ENCODE peak calls at places on chromosomes 7 and 10, in seven cellular contexts. J, R, U, F, I, C and H are unnamed samples.

GRCh38 chr10:24901686-24902399 is 50.6 kb downstream of the PRTFDC1 start:
- DNase-seq in U (peak; percentile 80), I (peak; percentile 92), C (no peak), R (no peak), J (peak; percentile 63), F (peak; percentile 15), H (peak; percentile 93)

GRCh38 chr7:98369726-98370125 is 31.2 kb downstream of the BAIAP2L1 start:
- DNase-seq in I (no peak), C (no peak), R (no peak), U (no peak), J (no peak), F (no peak), H (no peak)

GRCh38 chr7:2661602-2662272 is 26.3 kb upstream of the AMZ1 start:
- DNase-seq in I (no peak), U (no peak), R (no peak), C (no peak), F (no peak), J (no peak), H (no peak)

GRCh38 chr10:119025776-119026175 is 3.7 kb upstream of the NANOS1 start:
- DNase-seq in I (no peak), F (no peak), R (no peak), U (no peak), C (no peak), J (no peak), H (no peak)

GRCh38 chr7:82319674-82320118 is 123.9 kb downstream of the CACNA2D1 start:
- DNase-seq in F (no peak), I (no peak), C (no peak), U (peak; percentile 37), J (peak; percentile 89), R (no peak), H (peak; percentile 11)

GRCh38 chr7:116871061-116871700 is 8.8 kb downstream of the CAPZA2 start:
- DNase-seq in F (no peak), I (no peak), U (no peak), C (no peak), R (no peak), J (no peak), H (no peak)

GRCh38 chr10:6494934-6495592 is 85.0 kb downstream of the PRKCQ start:
- DNase-seq in I (no peak), C (no peak), U (no peak), F (no peak), R (no peak), J (no peak), H (no peak)

GRCh38 chr10:47294057-47294456 is 5.9 kb upstream of the GDF10 start:
- DNase-seq in U (no peak), R (no peak), F (no peak), C (no peak), J (no peak), I (no peak), H (no peak)

GRCh38 chr10:119235381-119235780 is 28.0 kb downstream of the GRK5 start:
- DNase-seq in J (no peak), C (no peak), F (no peak), U (no peak), R (no peak), I (no peak), H (peak; percentile 20)

GRCh38 chr10:91680521-91680920 is 47.6 kb upstream of the PPP1R3C start:
- DNase-seq in I (no peak), U (no peak), R (no peak), J (no peak), F (no peak), C (no peak), H (no peak)

GRCh38 chr10:102918817-102919236 is 733 bp downstream of the CNNM2 start:
- DNase-seq in C (no peak), J (no peak), U (no peak), I (peak; percentile 28), F (peak; percentile 30), R (peak; percentile 14), H (peak; percentile 20)

GRCh38 chr7:2892571-2892970 is 48.5 kb upstream of the GNA12 start:
- DNase-seq in F (no peak), C (no peak), J (no peak), I (no peak), R (no peak), U (no peak), H (no peak)

GRCh38 chr10:72145657-72146450 is 57.5 kb upstream of the SPOCK2 start:
- DNase-seq in C (no peak), R (no peak), U (no peak), F (peak; percentile 35), J (no peak), I (no peak), H (no peak)

GRCh38 chr7:99004216-99004615 is 125.9 kb downstream of the TRRAP start:
- DNase-seq in I (no peak), R (no peak), C (no peak), J (no peak), F (no peak), U (no peak), H (no peak)

GRCh38 chr10:86958831-86959736 is 685 bp downstream of the SNCG start:
- DNase-seq in F (peak; percentile 51), C (no peak), I (peak; percentile 94), J (no peak), U (no peak), R (no peak), H (peak; percentile 82)

GRCh38 chr7:19747740-19748339 is 25.6 kb downstream of the TMEM196 start:
- DNase-seq in C (no peak), U (no peak), R (no peak), F (peak; percentile 49), J (peak; percentile 20), I (peak; percentile 36), H (peak; percentile 21)

GRCh38 chr7:157994319-157994718 is 593.3 kb downstream of the PTPRN2 start:
- DNase-seq in R (no peak), C (no peak), F (no peak), U (no peak), I (no peak), J (no peak), H (no peak)

GRCh38 chr10:59945590-59945989 is 39.2 kb upstream of the CCDC6 start:
- DNase-seq in C (no peak), I (no peak), U (no peak), F (no peak), J (no peak), R (no peak), H (no peak)

GRCh38 chr10:99930731-99931550 is 78.8 kb downstream of the DNMBP start:
- DNase-seq in C (no peak), F (peak; percentile 75), U (no peak), I (peak; percentile 93), J (no peak), R (no peak), H (peak; percentile 89)

GRCh38 chr10:129652521-129653201 is 185.6 kb downstream of the MGMT start:
- DNase-seq in F (no peak), J (no peak), C (no peak), R (no peak), I (no peak), U (no peak), H (no peak)

GRCh38 chr7:67377939-67378862 is 381.6 kb downstream of the TYW1 start:
- DNase-seq in J (peak; percentile 65), F (peak; percentile 85), I (peak; percentile 29), C (peak; percentile 17), R (peak; percentile 21), U (peak; percentile 45), H (peak; percentile 37)

GRCh38 chr7:15686209-15686956 is at the start of gene MEOX2:
- DNase-seq in U (no peak), C (no peak), I (no peak), R (no peak), J (no peak), F (peak; percentile 25), H (no peak)

GRCh38 chr10:13485623-13486022 is 43.2 kb downstream of the BEND7 start:
- DNase-seq in C (no peak), R (no peak), F (no peak), U (no peak), J (no peak), I (peak; percentile 46), H (no peak)

GRCh38 chr7:923108-924041 is 31.1 kb downstream of the ADAP1 start:
- DNase-seq in R (peak; percentile 75), J (no peak), F (peak; percentile 73), I (no peak), C (peak; percentile 80), U (no peak), H (no peak)

GRCh38 chr10:31780717-31781116 is 147.9 kb downstream of the ARHGAP12 start:
- DNase-seq in J (no peak), I (no peak), U (no peak), R (no peak), F (no peak), C (no peak), H (no peak)

GRCh38 chr7:134602921-134603394 is 43.7 kb upstream of the BPGM start:
- DNase-seq in I (no peak), F (no peak), U (no peak), C (no peak), J (peak; percentile 52), R (no peak), H (no peak)

GRCh38 chr10:84613336-84614021 is 285.1 kb downstream of the CCSER2 start:
- DNase-seq in U (no peak), R (no peak), C (no peak), I (peak; percentile 49), F (peak; percentile 73), J (no peak), H (peak; percentile 51)

GRCh38 chr7:37815969-37816371 is 32.4 kb upstream of the NME8 start:
- DNase-seq in U (no peak), F (no peak), C (no peak), J (no peak), I (no peak), R (no peak), H (no peak)

GRCh38 chr7:4880218-4880617 is 3.3 kb downstream of the RADIL start:
- DNase-seq in F (no peak), C (no peak), J (no peak), U (no peak), R (no peak), I (no peak), H (no peak)

GRCh38 chr7:65430344-65431186 is 56.9 kb downstream of the ZNF92 start:
- DNase-seq in R (no peak), I (no peak), U (no peak), F (no peak), C (no peak), J (no peak), H (no peak)

GRCh38 chr10:101529720-101530553 is 58.1 kb downstream of the POLL start:
- DNase-seq in C (no peak), F (no peak), J (no peak), U (no peak), R (no peak), I (no peak), H (no peak)

GRCh38 chr10:17241611-17242333 is 13.7 kb downstream of the VIM start:
- DNase-seq in C (no peak), R (no peak), I (no peak), U (no peak), F (no peak), J (no peak), H (no peak)

GRCh38 chr10:62893036-62893435 is 76.9 kb upstream of the EGR2 start:
- DNase-seq in C (no peak), F (no peak), I (no peak), U (no peak), J (no peak), R (no peak), H (peak; percentile 60)

GRCh38 chr7:103637080-103637479 is 191.1 kb upstream of the SLC26A5 start:
- DNase-seq in F (no peak), R (no peak), I (peak; percentile 51), C (no peak), J (no peak), U (peak; percentile 85), H (peak; percentile 84)